ENCODE peak calls at places on chromosomes 4 and X, in seven cellular contexts. W is dermis microvascular lymphatic vessel endothelial cell; V is naive thymus-derived CD8-positive, alpha-beta T cell; Y is body of pancreas; X is stimulated activated CD8-positive, alpha-beta memory T cell treated with anti-CD3 and anti-CD28 coated beads, Interleukin-15, amount 100 ng/mL, for 48 hours; O is T-helper 1 cell; Q is hypothalamus. K is an unnamed sample.

GRCh38 chrX:126376465-126376864 is 176.1 kb downstream of the DCAF12L1 start:
- DNase-seq in X (no peak), Q (no peak), O (no peak), Y (no peak), V (no peak), W (no peak), K (no peak)

GRCh38 chrX:41180194-41180902 is 95.1 kb downstream of the USP9X start:
- DNase-seq in V (peak; percentile 11), Y (peak; percentile 32), Q (no peak), W (peak; percentile 66), O (peak; percentile 8), X (peak; percentile 16), K (peak; percentile 40)

GRCh38 chr4:23631255-23631950 is 258.4 kb downstream of the PPARGC1A start:
- DNase-seq in Y (no peak), Q (no peak), V (no peak), W (no peak), O (no peak), X (no peak), K (no peak)

GRCh38 chr4:76830612-76831474 is 67.1 kb downstream of the SOWAHB start:
- DNase-seq in Q (no peak), X (no peak), W (peak; percentile 98), O (no peak), Y (peak; percentile 72), V (no peak), K (no peak)

GRCh38 chr4:83282049-83282535 is 2.5 kb downstream of the COQ2 start:
- DNase-seq in W (peak; percentile 63), O (peak; percentile 19), Q (no peak), X (no peak), Y (peak; percentile 49), V (peak; percentile 56), K (peak; percentile 67)

GRCh38 chr4:149072359-149072758 is 630.1 kb upstream of the NR3C2 start:
- DNase-seq in Y (no peak), W (no peak), Q (no peak), O (no peak), V (no peak), X (no peak), K (no peak)

GRCh38 chrX:53669258-53669657 is 17.3 kb downstream of the HUWE1 start:
- DNase-seq in Q (no peak), W (no peak), V (no peak), X (no peak), Y (no peak), O (no peak), K (no peak)

GRCh38 chr4:16860506-16860905 is 37.9 kb downstream of the LDB2 start:
- DNase-seq in O (no peak), Y (no peak), V (no peak), X (no peak), Q (no peak), W (peak; percentile 90), K (no peak)

GRCh38 chrX:21657318-21658151 is 595 bp downstream of the KLHL34 start:
- DNase-seq in O (no peak), V (no peak), X (no peak), Q (no peak), W (no peak), Y (no peak), K (no peak)

GRCh38 chrX:122238801-122239200 is 945.3 kb upstream of the GRIA3 start:
- DNase-seq in W (no peak), Y (no peak), X (no peak), O (no peak), V (no peak), Q (no peak), K (no peak)

GRCh38 chr4:52659722-52660261 is 691 bp upstream of the USP46 start:
- DNase-seq in Q (peak; percentile 49), X (no peak), Y (peak; percentile 62), O (no peak), V (no peak), W (peak; percentile 38), K (peak; percentile 31)

K was measured in immature natural killer cell.